ENCODE peak calls at places on chromosomes 6 and 20, in eight cellular contexts. S, E, G, T, P, C, V and Z are unnamed samples.

GRCh38 chr20:57013741-57014140 is 252.7 kb downstream of the BMP7 start:
- DNase-seq in P (no peak), T (no peak), S (no peak), C (no peak), E (no peak), V (no peak), G (peak), Z (no peak)

GRCh38 chr6:119470893-119471542 is 121.5 kb upstream of the MAN1A1 start:
- DNase-seq in C (no peak), G (no peak), P (no peak), V (no peak), T (no peak), E (no peak), S (no peak), Z (no peak)

GRCh38 chr6:21808045-21808470 is 214.5 kb downstream of the SOX4 start:
- DNase-seq in T (no peak), S (no peak), C (no peak), E (no peak), G (peak), P (no peak), V (no peak), Z (no peak)

GRCh38 chr20:33489495-33490022 is 337 bp upstream of the CBFA2T2 start:
- DNase-seq in C (peak), G (peak), P (peak), S (peak), E (peak), T (peak), V (peak), Z (peak)

GRCh38 chr20:62336329-62336728 is 30.8 kb downstream of the LAMA5 start:
- DNase-seq in T (no peak), V (no peak), S (no peak), C (no peak), G (no peak), E (no peak), P (no peak), Z (no peak)

GRCh38 chr20:24763386-24764026 is 185.6 kb upstream of the CST7 start:
- DNase-seq in P (no peak), T (no peak), G (no peak), V (no peak), C (no peak), E (no peak), S (no peak), Z (no peak)

GRCh38 chr6:130959938-130960337 is 103.1 kb downstream of the EPB41L2 start:
- DNase-seq in V (no peak), E (no peak), G (no peak), T (no peak), S (no peak), C (no peak), P (no peak), Z (no peak)

GRCh38 chr6:52157301-52157930 is 28.8 kb upstream of the IL17A start:
- DNase-seq in V (no peak), C (no peak), S (no peak), P (no peak), T (no peak), G (peak), E (peak), Z (peak)

GRCh38 chr20:63974402-63975200 is 4.8 kb downstream of the SAMD10 start:
- DNase-seq in P (peak), G (peak), E (no peak), S (no peak), V (no peak), C (no peak), T (no peak), Z (no peak)

GRCh38 chr20:10115021-10115420 is 80.2 kb downstream of the ANKEF1 start:
- DNase-seq in V (no peak), E (no peak), G (peak), C (no peak), T (no peak), P (no peak), S (no peak), Z (no peak)

GRCh38 chr6:78505178-78505577 is 362.2 kb upstream of the IRAK1BP1 start:
- DNase-seq in V (no peak), T (no peak), S (no peak), G (no peak), C (no peak), P (no peak), E (no peak), Z (no peak)

GRCh38 chr20:43715044-43715443 is 11.8 kb downstream of the GTSF1L start:
- DNase-seq in T (no peak), V (no peak), C (no peak), E (no peak), S (no peak), P (no peak), G (no peak), Z (no peak)

GRCh38 chr6:118843685-118844390 is 50.1 kb upstream of the ASF1A start:
- DNase-seq in G (no peak), T (no peak), P (no peak), C (no peak), E (peak), V (no peak), S (no peak), Z (peak)

GRCh38 chr20:50607850-50608749 is 83.2 kb downstream of the RIPOR3 start:
- DNase-seq in T (no peak), G (no peak), C (no peak), S (no peak), P (no peak), V (no peak), E (no peak), Z (no peak)

GRCh38 chr6:37575221-37575620 is 75.5 kb upstream of the CCDC167 start:
- DNase-seq in C (no peak), S (no peak), G (no peak), V (no peak), P (no peak), E (no peak), T (no peak), Z (no peak)

GRCh38 chr6:128511518-128511917 is 8.9 kb downstream of the PTPRK start:
- DNase-seq in S (no peak), E (no peak), C (no peak), P (no peak), V (no peak), T (no peak), G (peak), Z (no peak)

GRCh38 chr20:62921119-62921687 is 5.1 kb downstream of the DIDO1 start:
- DNase-seq in G (peak), S (peak), E (peak), P (no peak), V (peak), T (peak), C (peak), Z (peak)

GRCh38 chr6:108651781-108652227 is 91.1 kb downstream of the FOXO3 start:
- DNase-seq in T (no peak), S (no peak), C (no peak), E (no peak), V (no peak), P (no peak), G (peak), Z (no peak)

GRCh38 chr6:147506704-147507114 is 1.8 kb upstream of the SAMD5 start:
- DNase-seq in V (peak), E (peak), G (peak), T (peak), C (no peak), S (no peak), P (peak), Z (peak)

GRCh38 chr20:48649104-48649626 is 178.6 kb downstream of the PREX1 start:
- DNase-seq in T (no peak), E (no peak), P (no peak), V (no peak), S (no peak), C (no peak), G (no peak), Z (no peak)

GRCh38 chr6:82247634-82248232 is at the start of gene IBTK:
- DNase-seq in E (peak), G (peak), C (peak), V (peak), S (peak), T (peak), P (peak), Z (peak)

GRCh38 chr6:76382201-76382600 is 309.7 kb upstream of the IMPG1 start:
- DNase-seq in T (no peak), G (no peak), E (no peak), S (no peak), P (no peak), V (no peak), C (no peak), Z (no peak)

GRCh38 chr6:13865132-13865531 is 50.8 kb upstream of the MCUR1 start:
- DNase-seq in V (no peak), G (no peak), T (no peak), P (no peak), S (no peak), E (no peak), C (no peak), Z (no peak)

GRCh38 chr6:145490068-145490467 is 245.3 kb downstream of the EPM2A start:
- DNase-seq in T (no peak), E (no peak), V (no peak), G (no peak), P (no peak), S (no peak), C (no peak), Z (no peak)

GRCh38 chr20:9100721-9101120 is 31.8 kb downstream of the PLCB4 start:
- DNase-seq in P (no peak), T (no peak), V (no peak), C (no peak), E (no peak), G (no peak), S (no peak), Z (no peak)

GRCh38 chr6:490251-491037 is 98.9 kb downstream of the IRF4 start:
- DNase-seq in V (no peak), G (no peak), S (no peak), E (peak), P (no peak), C (no peak), T (no peak), Z (peak)

GRCh38 chr6:157158897-157159296 is 164.4 kb downstream of the TMEM242 start:
- DNase-seq in V (no peak), P (no peak), T (no peak), S (no peak), G (no peak), E (no peak), C (no peak), Z (no peak)

GRCh38 chr6:34553146-34553545 is 3.0 kb downstream of the SPDEF start:
- DNase-seq in S (no peak), P (no peak), V (no peak), T (no peak), E (no peak), C (no peak), G (peak), Z (no peak)

GRCh38 chr20:63095718-63096654 is 89.2 kb upstream of the BHLHE23 start:
- DNase-seq in P (peak), V (peak), C (peak), T (no peak), G (no peak), E (no peak), S (peak), Z (peak)

GRCh38 chr6:47134476-47135189 is 92.5 kb upstream of the ADGRF1 start:
- DNase-seq in T (no peak), E (no peak), V (no peak), C (no peak), S (no peak), P (no peak), G (peak), Z (no peak)